ENCODE peak calls at places on chromosomes 3 and 15, in five cellular contexts. C is mammary epithelial cell, Q is neural progenitor cell, M is hepatocyte, L is K562. A is an unnamed sample. For H3K79me2, the result is how much of the 10 kb centered on the place peaks cover.

GRCh38 chr3:107431048-107431297 is 53.7 kb downstream of the CCDC54 start:
- DNase-seq in C (peak), Q (no peak), M (no peak), L (no peak), A (peak)

GRCh38 chr15:98580577-98580976 is 67.8 kb upstream of the IGF1R start:
- DNase-seq in C (no peak), Q (peak), M (no peak), L (no peak), A (no peak)

GRCh38 chr3:30401971-30402370 is 204.4 kb upstream of the TGFBR2 start:
- DNase-seq in C (peak), Q (no peak), M (no peak), L (no peak), A (no peak)

GRCh38 chr15:66943456-66944095 is 121.8 kb upstream of the SMAD3 start:
- DNase-seq in C (no peak), Q (peak), M (no peak), L (no peak), A (no peak)

GRCh38 chr3:62375655-62376054 is 2.3 kb upstream of the FEZF2 start:
- DNase-seq in C (no peak), Q (peak), M (no peak), L (no peak), A (no peak)

GRCh38 chr3:123312331-123313265 is 110.9 kb downstream of the SEC22A start:
- DNase-seq in C (no peak), Q (no peak), M (no peak), L (no peak), A (no peak)

GRCh38 chr3:105394177-105394576 is 27.5 kb downstream of the ALCAM start:
- DNase-seq in C (no peak), Q (no peak), M (peak), L (no peak), A (no peak)

GRCh38 chr3:195001961-195002861 is 268.7 kb downstream of the XXYLT1 start:
- DNase-seq in C (peak), Q (peak), M (peak), L (peak), A (peak)

GRCh38 chr3:196639517-196640500 is at the start of gene NRROS:
- DNase-seq in C (peak), Q (peak), M (peak), L (peak), A (peak)

GRCh38 chr3:114227076-114227475 is 10.3 kb downstream of the ZNF80 start:
- DNase-seq in C (no peak), Q (no peak), M (no peak), L (no peak), A (no peak)

GRCh38 chr15:38252481-38253311 is at the start of gene SPRED1:
- DNase-seq in C (peak), Q (peak), M (peak), L (peak), A (no peak)

GRCh38 chr15:33007295-33007855 is 187.1 kb downstream of the FMN1 start:
- DNase-seq in C (peak), Q (peak), M (peak), L (no peak), A (no peak)

GRCh38 chr3:99012051-99012450 is 110.6 kb upstream of the DCBLD2 start:
- DNase-seq in C (no peak), Q (no peak), M (no peak), L (no peak), A (no peak)

GRCh38 chr15:73697033-73697467 is 12.9 kb downstream of the CD276 start:
- DNase-seq in C (peak), Q (peak), M (peak), L (peak), A (peak)

GRCh38 chr3:53109822-53110771 is 20.1 kb downstream of the RFT1 start:
- DNase-seq in C (no peak), Q (peak), M (peak), L (peak), A (peak)

GRCh38 chr3:127124135-127124534 is 68.8 kb upstream of the PRR23E start:
- DNase-seq in C (peak), Q (peak), M (no peak), L (no peak), A (no peak)

GRCh38 chr15:88487176-88487795 is 19.8 kb downstream of the MRPS11 start:
- DNase-seq in C (no peak), Q (no peak), M (no peak), L (no peak), A (no peak)

GRCh38 chr3:155032918-155033317 is 47.2 kb upstream of the MME start:
- DNase-seq in C (no peak), Q (no peak), M (no peak), L (no peak), A (no peak)

GRCh38 chr3:64983583-64984359 is 296.0 kb upstream of the ADAMTS9 start:
- DNase-seq in C (no peak), Q (peak), M (no peak), L (no peak), A (no peak)

GRCh38 chr15:77499087-77499765 is 78.5 kb downstream of the HMG20A start:
- DNase-seq in C (no peak), Q (peak), M (no peak), L (no peak), A (no peak)

GRCh38 chr15:43274136-43274535 is 7.4 kb upstream of the TGM5 start:
- DNase-seq in C (peak), Q (no peak), M (no peak), L (no peak), A (no peak)

GRCh38 chr3:14548321-14548729 is 8.2 kb upstream of the GRIP2 start:
- DNase-seq in C (peak), Q (peak), M (peak), L (peak), A (peak)

GRCh38 chr15:34085746-34086145 is 15.9 kb downstream of the EMC7 start:
- DNase-seq in C (no peak), Q (no peak), M (no peak), L (no peak), A (no peak)

GRCh38 chr15:73387507-73388255 is 18.9 kb upstream of the HCN4 start:
- DNase-seq in C (no peak), Q (no peak), M (no peak), L (no peak), A (no peak)

GRCh38 chr3:187624588-187624987 is 45.6 kb downstream of the SST start:
- DNase-seq in C (no peak), Q (no peak), M (no peak), L (no peak), A (no peak)

GRCh38 chr3:104909721-104910120 is 457.0 kb upstream of the ALCAM start:
- DNase-seq in C (no peak), Q (no peak), M (no peak), L (no peak), A (no peak)

GRCh38 chr3:169667710-169668080 is 4.2 kb upstream of the MECOM start:
- DNase-seq in C (no peak), Q (no peak), M (no peak), L (no peak), A (no peak)

GRCh38 chr3:136671921-136672320 is 80.3 kb downstream of the STAG1 start:
- DNase-seq in C (no peak), Q (no peak), M (no peak), L (no peak), A (no peak)

GRCh38 chr15:60720493-60721231 is 241.7 kb upstream of the ICE2 start:
- DNase-seq in C (no peak), Q (no peak), M (no peak), L (no peak), A (no peak)

GRCh38 chr15:69338535-69339213 is 40.0 kb downstream of the PAQR5 start:
- DNase-seq in C (peak), Q (no peak), M (no peak), L (no peak), A (no peak)
- TF ChIP-seq CTCF in C (no peak), Q (no peak), M (no peak), L (no peak), A (no peak)

GRCh38 chr3:161560006-161560637 is 63.5 kb downstream of the OTOL1 start:
- DNase-seq in C (peak), Q (peak), M (peak), L (no peak), A (peak)
- H2AFZ ChIP-seq in C (no peak), Q (no peak), M (peak), L (no peak), A (no peak)

GRCh38 chr3:72390841-72391240 is 457.4 kb downstream of the SHQ1 start:
- DNase-seq in C (no peak), Q (peak), M (no peak), L (no peak), A (no peak)
- H3K79me2 ChIP-seq in C (half or more), Q (half or more), M (half or more), L (half or more), A (half or more)

GRCh38 chr3:142211034-142211433 is 14.4 kb downstream of the GK5 start:
- DNase-seq in C (no peak), Q (peak), M (no peak), L (no peak), A (peak)
- TF ChIP-seq CTCF in C (no peak), Q (peak), M (peak), L (peak), A (peak)

GRCh38 chr3:100257601-100258000 is 3.2 kb upstream of the TBC1D23 start:
- DNase-seq in C (no peak), Q (no peak), M (no peak), L (no peak), A (peak)
- H2AFZ ChIP-seq in C (no peak), Q (no peak), M (no peak), L (peak), A (no peak)

A was measured in DND-41.